ENCODE peak calls at places on chromosomes 16 and 17, in four cellular contexts. D is G401; Y is activated gamma-delta T cell treated with anti-CD3 and anti-CD28 coated beads, Interleukin-2, amount 50 U/mL, for 16 hours; Z is stimulated activated CD8-positive, alpha-beta memory T cell treated with anti-CD3 and anti-CD28 coated beads, Interleukin-2, amount 100 ng/mL, for 1 hour. G is an unnamed sample.

GRCh38 chr16:24986512-24987303 is 28.5 kb downstream of the ARHGAP17 start:
- DNase-seq in D (peak), Y (no peak), Z (no peak), G (peak)

GRCh38 chr16:70740919-70741778 is 55.3 kb upstream of the MTSS2 start:
- DNase-seq in D (no peak), Y (no peak), Z (no peak), G (no peak)

GRCh38 chr16:54430491-54431030 is 144.0 kb upstream of the IRX3 start:
- DNase-seq in D (no peak), Y (no peak), Z (no peak), G (peak)

GRCh38 chr17:20264996-20265395 is 202.3 kb downstream of the LGALS9B start:
- DNase-seq in D (no peak), Y (no peak), Z (no peak), G (peak)

GRCh38 chr17:50148226-50149098 is 2.0 kb downstream of the PPP1R9B start:
- DNase-seq in D (no peak), Y (peak), Z (peak), G (peak)

GRCh38 chr16:15054357-15055140 is 1.3 kb downstream of the NTAN1 start:
- DNase-seq in D (no peak), Y (no peak), Z (no peak), G (no peak)

GRCh38 chr17:75679706-75680201 is 12.6 kb downstream of the SAP30BP start:
- DNase-seq in D (no peak), Y (no peak), Z (no peak), G (no peak)

GRCh38 chr16:72561-73537 is at the start of gene RHBDF1:
- DNase-seq in D (no peak), Y (no peak), Z (no peak), G (peak)

GRCh38 chr16:81610144-81610842 is 165.7 kb downstream of the CMIP start:
- DNase-seq in D (no peak), Y (no peak), Z (no peak), G (peak)

GRCh38 chr16:71666928-71667707 is 41.1 kb downstream of the MARVELD3 start:
- DNase-seq in D (peak), Y (no peak), Z (no peak), G (no peak)

GRCh38 chr16:86018487-86018886 is 119.5 kb downstream of the IRF8 start:
- DNase-seq in D (no peak), Y (no peak), Z (no peak), G (peak)

GRCh38 chr17:39950871-39951348 is 11.9 kb upstream of the GSDMA start:
- DNase-seq in D (peak), Y (no peak), Z (no peak), G (peak)

GRCh38 chr16:15509051-15509592 is 74.7 kb downstream of the BMERB1 start:
- DNase-seq in D (no peak), Y (no peak), Z (no peak), G (peak)

GRCh38 chr16:89268987-89269735 is 51.7 kb downstream of the ZNF778 start:
- DNase-seq in D (no peak), Y (no peak), Z (no peak), G (no peak)

GRCh38 chr17:41016578-41017215 is 7.8 kb upstream of the KRTAP3-1 start:
- DNase-seq in D (no peak), Y (no peak), Z (no peak), G (no peak)

GRCh38 chr17:66952031-66952524 is 12.4 kb upstream of the CACNG4 start:
- DNase-seq in D (no peak), Y (no peak), Z (no peak), G (peak)

GRCh38 chr16:65336169-65336568 is 214.3 kb upstream of the CDH11 start:
- DNase-seq in D (no peak), Y (no peak), Z (no peak), G (peak)

GRCh38 chr17:66200685-66201092 is 8.8 kb upstream of the CEP112 start:
- DNase-seq in D (peak), Y (no peak), Z (peak), G (peak)

GRCh38 chr16:78127130-78127529 is 27.7 kb downstream of the WWOX start:
- DNase-seq in D (no peak), Y (no peak), Z (no peak), G (no peak)

GRCh38 chr17:49739662-49740271 is 24.2 kb downstream of the FAM117A start:
- DNase-seq in D (peak), Y (peak), Z (peak), G (peak)

GRCh38 chr17:20823890-20824289 is 218.9 kb downstream of the USP22 start:
- DNase-seq in D (no peak), Y (no peak), Z (no peak), G (no peak)

GRCh38 chr17:29390856-29391631 is 881 bp downstream of the TAOK1 start:
- DNase-seq in D (peak), Y (no peak), Z (no peak), G (peak)

GRCh38 chr17:8504460-8505207 is 69.0 kb downstream of the NDEL1 start:
- DNase-seq in D (no peak), Y (no peak), Z (no peak), G (no peak)

GRCh38 chr16:12455287-12455798 is 348.3 kb downstream of the CPPED1 start:
- DNase-seq in D (no peak), Y (no peak), Z (no peak), G (peak)

GRCh38 chr17:28381141-28381825 is 9.8 kb downstream of the SARM1 start:
- DNase-seq in D (peak), Y (no peak), Z (no peak), G (no peak)

GRCh38 chr16:12503201-12503600 is 300.5 kb downstream of the CPPED1 start:
- DNase-seq in D (no peak), Y (no peak), Z (no peak), G (no peak)

GRCh38 chr17:61837175-61838051 is 25.9 kb downstream of the BRIP1 start:
- DNase-seq in D (peak), Y (peak), Z (peak), G (peak)

GRCh38 chr17:66508896-66509843 is 206.8 kb downstream of the PRKCA start:
- DNase-seq in D (no peak), Y (no peak), Z (no peak), G (no peak)

GRCh38 chr17:51951737-51952136 is 206.8 kb downstream of the CA10 start:
- DNase-seq in D (no peak), Y (no peak), Z (no peak), G (no peak)

GRCh38 chr16:84885024-84885910 is 65.5 kb downstream of the CRISPLD2 start:
- DNase-seq in D (no peak), Y (no peak), Z (no peak), G (peak)

G was measured in SJCRH30.